ENCODE peak calls at places on chromosomes 7 and 10, in nine cellular contexts. One of them, this sample, is unnamed.

GRCh38 chr10:86443936-86444335 is 77.3 kb upstream of the GRID1 start:
- DNase-seq in stimulated activated CD4-positive, alpha-beta T cell treated with anti-CD3 and anti-CD28 coated beads, Interleukin-12 subunit alpha, Interleukin-12 subunit beta, amount 100 ng/mL, for 48 hours: no peak
- DNase-seq in upper lobe of right lung: no peak
- DNase-seq in stimulated activated effector memory CD8-positive, alpha-beta T cell treated with anti-CD3 and anti-CD28 coated beads, Interleukin-12 subunit alpha, Interleukin-12 subunit beta, amount 100 ng/mL, for 72 hours: no peak
- DNase-seq in ACHN: no peak
- DNase-seq in activated CD8-positive, alpha-beta T cell treated with anti-CD3 and anti-CD28 coated beads, Interleukin-2, amount 10 ng/mL, durations not matched to agents 7 days and 5 days: no peak
- DNase-seq in CD8-positive, alpha-beta memory T cell: no peak
- DNase-seq in cardiac muscle cell: peak
- DNase-seq in ELR: peak
- DNase-seq in this sample: no peak

GRCh38 chr7:127107601-127108007 is 145.1 kb downstream of the GRM8 start:
- DNase-seq in stimulated activated CD4-positive, alpha-beta T cell treated with anti-CD3 and anti-CD28 coated beads, Interleukin-12 subunit alpha, Interleukin-12 subunit beta, amount 100 ng/mL, for 48 hours: no peak
- DNase-seq in upper lobe of right lung: no peak
- DNase-seq in stimulated activated effector memory CD8-positive, alpha-beta T cell treated with anti-CD3 and anti-CD28 coated beads, Interleukin-12 subunit alpha, Interleukin-12 subunit beta, amount 100 ng/mL, for 72 hours: no peak
- DNase-seq in ACHN: peak
- DNase-seq in activated CD8-positive, alpha-beta T cell treated with anti-CD3 and anti-CD28 coated beads, Interleukin-2, amount 10 ng/mL, durations not matched to agents 7 days and 5 days: peak
- DNase-seq in CD8-positive, alpha-beta memory T cell: no peak
- DNase-seq in cardiac muscle cell: peak
- DNase-seq in ELR: peak
- DNase-seq in this sample: peak

GRCh38 chr7:158121441-158122045 is 466.1 kb downstream of the PTPRN2 start:
- DNase-seq in stimulated activated CD4-positive, alpha-beta T cell treated with anti-CD3 and anti-CD28 coated beads, Interleukin-12 subunit alpha, Interleukin-12 subunit beta, amount 100 ng/mL, for 48 hours: no peak
- DNase-seq in upper lobe of right lung: peak
- DNase-seq in stimulated activated effector memory CD8-positive, alpha-beta T cell treated with anti-CD3 and anti-CD28 coated beads, Interleukin-12 subunit alpha, Interleukin-12 subunit beta, amount 100 ng/mL, for 72 hours: no peak
- DNase-seq in ACHN: no peak
- DNase-seq in activated CD8-positive, alpha-beta T cell treated with anti-CD3 and anti-CD28 coated beads, Interleukin-2, amount 10 ng/mL, durations not matched to agents 7 days and 5 days: no peak
- DNase-seq in CD8-positive, alpha-beta memory T cell: peak
- DNase-seq in cardiac muscle cell: no peak
- DNase-seq in ELR: no peak
- DNase-seq in this sample: no peak

GRCh38 chr7:26155531-26156375 is 3.8 kb downstream of the NFE2L3 start:
- DNase-seq in stimulated activated CD4-positive, alpha-beta T cell treated with anti-CD3 and anti-CD28 coated beads, Interleukin-12 subunit alpha, Interleukin-12 subunit beta, amount 100 ng/mL, for 48 hours: no peak
- DNase-seq in upper lobe of right lung: no peak
- DNase-seq in stimulated activated effector memory CD8-positive, alpha-beta T cell treated with anti-CD3 and anti-CD28 coated beads, Interleukin-12 subunit alpha, Interleukin-12 subunit beta, amount 100 ng/mL, for 72 hours: no peak
- DNase-seq in ACHN: peak
- DNase-seq in activated CD8-positive, alpha-beta T cell treated with anti-CD3 and anti-CD28 coated beads, Interleukin-2, amount 10 ng/mL, durations not matched to agents 7 days and 5 days: no peak
- DNase-seq in CD8-positive, alpha-beta memory T cell: no peak
- DNase-seq in cardiac muscle cell: peak
- DNase-seq in ELR: peak
- DNase-seq in this sample: no peak

GRCh38 chr10:108052981-108053380 is 888.5 kb upstream of the SORCS1 start:
- DNase-seq in stimulated activated CD4-positive, alpha-beta T cell treated with anti-CD3 and anti-CD28 coated beads, Interleukin-12 subunit alpha, Interleukin-12 subunit beta, amount 100 ng/mL, for 48 hours: no peak
- DNase-seq in upper lobe of right lung: no peak
- DNase-seq in stimulated activated effector memory CD8-positive, alpha-beta T cell treated with anti-CD3 and anti-CD28 coated beads, Interleukin-12 subunit alpha, Interleukin-12 subunit beta, amount 100 ng/mL, for 72 hours: no peak
- DNase-seq in ACHN: no peak
- DNase-seq in activated CD8-positive, alpha-beta T cell treated with anti-CD3 and anti-CD28 coated beads, Interleukin-2, amount 10 ng/mL, durations not matched to agents 7 days and 5 days: no peak
- DNase-seq in CD8-positive, alpha-beta memory T cell: no peak
- DNase-seq in cardiac muscle cell: no peak
- DNase-seq in ELR: peak
- DNase-seq in this sample: no peak

GRCh38 chr7:131219277-131220041 is 108.2 kb upstream of the MKLN1 start:
- DNase-seq in stimulated activated CD4-positive, alpha-beta T cell treated with anti-CD3 and anti-CD28 coated beads, Interleukin-12 subunit alpha, Interleukin-12 subunit beta, amount 100 ng/mL, for 48 hours: no peak
- DNase-seq in upper lobe of right lung: no peak
- DNase-seq in stimulated activated effector memory CD8-positive, alpha-beta T cell treated with anti-CD3 and anti-CD28 coated beads, Interleukin-12 subunit alpha, Interleukin-12 subunit beta, amount 100 ng/mL, for 72 hours: no peak
- DNase-seq in ACHN: no peak
- DNase-seq in activated CD8-positive, alpha-beta T cell treated with anti-CD3 and anti-CD28 coated beads, Interleukin-2, amount 10 ng/mL, durations not matched to agents 7 days and 5 days: no peak
- DNase-seq in CD8-positive, alpha-beta memory T cell: no peak
- DNase-seq in cardiac muscle cell: peak
- DNase-seq in ELR: no peak
- DNase-seq in this sample: no peak

GRCh38 chr10:71981024-71981867 is 17.1 kb downstream of the CHST3 start:
- DNase-seq in stimulated activated CD4-positive, alpha-beta T cell treated with anti-CD3 and anti-CD28 coated beads, Interleukin-12 subunit alpha, Interleukin-12 subunit beta, amount 100 ng/mL, for 48 hours: no peak
- DNase-seq in upper lobe of right lung: no peak
- DNase-seq in stimulated activated effector memory CD8-positive, alpha-beta T cell treated with anti-CD3 and anti-CD28 coated beads, Interleukin-12 subunit alpha, Interleukin-12 subunit beta, amount 100 ng/mL, for 72 hours: no peak
- DNase-seq in ACHN: no peak
- DNase-seq in activated CD8-positive, alpha-beta T cell treated with anti-CD3 and anti-CD28 coated beads, Interleukin-2, amount 10 ng/mL, durations not matched to agents 7 days and 5 days: no peak
- DNase-seq in CD8-positive, alpha-beta memory T cell: no peak
- DNase-seq in cardiac muscle cell: peak
- DNase-seq in ELR: no peak
- DNase-seq in this sample: no peak

GRCh38 chr7:29102554-29103151 is 43.7 kb downstream of the CPVL start:
- DNase-seq in stimulated activated CD4-positive, alpha-beta T cell treated with anti-CD3 and anti-CD28 coated beads, Interleukin-12 subunit alpha, Interleukin-12 subunit beta, amount 100 ng/mL, for 48 hours: no peak
- DNase-seq in upper lobe of right lung: peak
- DNase-seq in stimulated activated effector memory CD8-positive, alpha-beta T cell treated with anti-CD3 and anti-CD28 coated beads, Interleukin-12 subunit alpha, Interleukin-12 subunit beta, amount 100 ng/mL, for 72 hours: peak
- DNase-seq in ACHN: peak
- DNase-seq in activated CD8-positive, alpha-beta T cell treated with anti-CD3 and anti-CD28 coated beads, Interleukin-2, amount 10 ng/mL, durations not matched to agents 7 days and 5 days: peak
- DNase-seq in CD8-positive, alpha-beta memory T cell: no peak
- DNase-seq in cardiac muscle cell: peak
- DNase-seq in ELR: peak
- DNase-seq in this sample: peak

GRCh38 chr7:117839507-117839906 is 33.7 kb downstream of the CTTNBP2 start:
- DNase-seq in stimulated activated CD4-positive, alpha-beta T cell treated with anti-CD3 and anti-CD28 coated beads, Interleukin-12 subunit alpha, Interleukin-12 subunit beta, amount 100 ng/mL, for 48 hours: no peak
- DNase-seq in upper lobe of right lung: no peak
- DNase-seq in stimulated activated effector memory CD8-positive, alpha-beta T cell treated with anti-CD3 and anti-CD28 coated beads, Interleukin-12 subunit alpha, Interleukin-12 subunit beta, amount 100 ng/mL, for 72 hours: no peak
- DNase-seq in ACHN: no peak
- DNase-seq in activated CD8-positive, alpha-beta T cell treated with anti-CD3 and anti-CD28 coated beads, Interleukin-2, amount 10 ng/mL, durations not matched to agents 7 days and 5 days: no peak
- DNase-seq in CD8-positive, alpha-beta memory T cell: no peak
- DNase-seq in cardiac muscle cell: no peak
- DNase-seq in ELR: no peak
- DNase-seq in this sample: no peak

GRCh38 chr10:68876919-68877250 is 24.2 kb upstream of the DDX50 start:
- DNase-seq in stimulated activated CD4-positive, alpha-beta T cell treated with anti-CD3 and anti-CD28 coated beads, Interleukin-12 subunit alpha, Interleukin-12 subunit beta, amount 100 ng/mL, for 48 hours: no peak
- DNase-seq in upper lobe of right lung: no peak
- DNase-seq in stimulated activated effector memory CD8-positive, alpha-beta T cell treated with anti-CD3 and anti-CD28 coated beads, Interleukin-12 subunit alpha, Interleukin-12 subunit beta, amount 100 ng/mL, for 72 hours: no peak
- DNase-seq in ACHN: no peak
- DNase-seq in activated CD8-positive, alpha-beta T cell treated with anti-CD3 and anti-CD28 coated beads, Interleukin-2, amount 10 ng/mL, durations not matched to agents 7 days and 5 days: no peak
- DNase-seq in CD8-positive, alpha-beta memory T cell: no peak
- DNase-seq in cardiac muscle cell: no peak
- DNase-seq in ELR: no peak
- DNase-seq in this sample: no peak

GRCh38 chr10:114715171-114715670 is 57.1 kb upstream of the ABLIM1 start:
- DNase-seq in stimulated activated CD4-positive, alpha-beta T cell treated with anti-CD3 and anti-CD28 coated beads, Interleukin-12 subunit alpha, Interleukin-12 subunit beta, amount 100 ng/mL, for 48 hours: no peak
- DNase-seq in upper lobe of right lung: no peak
- DNase-seq in stimulated activated effector memory CD8-positive, alpha-beta T cell treated with anti-CD3 and anti-CD28 coated beads, Interleukin-12 subunit alpha, Interleukin-12 subunit beta, amount 100 ng/mL, for 72 hours: no peak
- DNase-seq in ACHN: peak
- DNase-seq in activated CD8-positive, alpha-beta T cell treated with anti-CD3 and anti-CD28 coated beads, Interleukin-2, amount 10 ng/mL, durations not matched to agents 7 days and 5 days: no peak
- DNase-seq in CD8-positive, alpha-beta memory T cell: no peak
- DNase-seq in cardiac muscle cell: peak
- DNase-seq in ELR: peak
- DNase-seq in this sample: no peak

GRCh38 chr10:112467541-112468075 is 20.6 kb downstream of the VTI1A start:
- DNase-seq in stimulated activated CD4-positive, alpha-beta T cell treated with anti-CD3 and anti-CD28 coated beads, Interleukin-12 subunit alpha, Interleukin-12 subunit beta, amount 100 ng/mL, for 48 hours: no peak
- DNase-seq in upper lobe of right lung: no peak
- DNase-seq in stimulated activated effector memory CD8-positive, alpha-beta T cell treated with anti-CD3 and anti-CD28 coated beads, Interleukin-12 subunit alpha, Interleukin-12 subunit beta, amount 100 ng/mL, for 72 hours: no peak
- DNase-seq in ACHN: no peak
- DNase-seq in activated CD8-positive, alpha-beta T cell treated with anti-CD3 and anti-CD28 coated beads, Interleukin-2, amount 10 ng/mL, durations not matched to agents 7 days and 5 days: no peak
- DNase-seq in CD8-positive, alpha-beta memory T cell: no peak
- DNase-seq in cardiac muscle cell: peak
- DNase-seq in ELR: no peak
- DNase-seq in this sample: no peak

This sample was measured in erythroblast.